ENCODE peak calls at places on chromosome 13, in seven cellular contexts. Z, X, V, N, M, K and E are unnamed samples.

GRCh38 chr13:62119739-62120700 is 704.4 kb upstream of the PCDH20 start:
- DNase-seq in Z (no peak), X (peak; percentile 17), V (peak; percentile 10), N (no peak), M (no peak), K (no peak), E (peak; percentile 1)

GRCh38 chr13:40247845-40248244 is 418.6 kb downstream of the FOXO1 start:
- DNase-seq in Z (no peak), X (no peak), V (no peak), N (no peak), M (no peak), K (no peak), E (no peak)

GRCh38 chr13:33761744-33762143 is 56.2 kb upstream of the RFC3 start:
- DNase-seq in Z (no peak), X (peak; percentile 15), V (peak; percentile 33), N (peak; percentile 12), M (no peak), K (peak; percentile 23), E (no peak)

GRCh38 chr13:22076658-22077057 is 405.8 kb downstream of the FGF9 start:
- DNase-seq in Z (no peak), X (no peak), V (no peak), N (no peak), M (no peak), K (no peak), E (no peak)

GRCh38 chr13:26551255-26551654 is 6.2 kb upstream of the WASF3 start:
- DNase-seq in Z (no peak), X (no peak), V (no peak), N (no peak), M (no peak), K (no peak), E (no peak)

GRCh38 chr13:20945952-20946383 is 43.4 kb upstream of the XPO4 start:
- DNase-seq in Z (no peak), X (peak; percentile 30), V (no peak), N (no peak), M (peak; percentile 56), K (no peak), E (no peak)

GRCh38 chr13:73657821-73658540 is 476.2 kb downstream of the KLF12 start:
- DNase-seq in Z (no peak), X (no peak), V (no peak), N (no peak), M (no peak), K (no peak), E (no peak)

GRCh38 chr13:90201198-90201597 is 1146.3 kb upstream of the MIR17HG start:
- DNase-seq in Z (no peak), X (no peak), V (no peak), N (no peak), M (no peak), K (no peak), E (no peak)

GRCh38 chr13:80256352-80256932 is 84.5 kb downstream of the SPRY2 start:
- DNase-seq in Z (no peak), X (no peak), V (no peak), N (no peak), M (no peak), K (no peak), E (no peak)

GRCh38 chr13:25872871-25873607 is 178.8 kb downstream of the SHISA2 start:
- DNase-seq in Z (no peak), X (no peak), V (no peak), N (peak; percentile 5), M (no peak), K (no peak), E (no peak)

GRCh38 chr13:46668302-46668720 is 115.3 kb downstream of the LRCH1 start:
- DNase-seq in Z (no peak), X (no peak), V (no peak), N (no peak), M (no peak), K (no peak), E (no peak)

GRCh38 chr13:92463134-92463533 is 763.5 kb upstream of the GPC6 start:
- DNase-seq in Z (no peak), X (no peak), V (no peak), N (no peak), M (no peak), K (no peak), E (no peak)

GRCh38 chr13:28423010-28423409 is 71.9 kb downstream of the FLT1 start:
- DNase-seq in Z (peak; percentile 74), X (no peak), V (no peak), N (no peak), M (no peak), K (no peak), E (no peak)

GRCh38 chr13:26300140-26300539 is 46.2 kb downstream of the CDK8 start:
- DNase-seq in Z (no peak), X (no peak), V (peak; percentile 19), N (peak; percentile 27), M (no peak), K (no peak), E (no peak)

GRCh38 chr13:76035711-76036110 is 399.6 kb downstream of the LMO7 start:
- DNase-seq in Z (no peak), X (no peak), V (no peak), N (no peak), M (no peak), K (no peak), E (no peak)

GRCh38 chr13:60167121-60167520 is 3.4 kb upstream of the DIAPH3 start:
- DNase-seq in Z (no peak), X (no peak), V (no peak), N (no peak), M (no peak), K (no peak), E (no peak)

GRCh38 chr13:109644069-109644750 is 142.2 kb downstream of the IRS2 start:
- DNase-seq in Z (no peak), X (no peak), V (no peak), N (no peak), M (no peak), K (no peak), E (peak; percentile 44)

GRCh38 chr13:23022667-23023066 is 158.1 kb upstream of the SGCG start:
- DNase-seq in Z (no peak), X (no peak), V (no peak), N (no peak), M (no peak), K (no peak), E (no peak)

GRCh38 chr13:25489238-25489637 is 117.5 kb downstream of the ATP8A2 start:
- DNase-seq in Z (no peak), X (no peak), V (no peak), N (peak; percentile 6), M (no peak), K (no peak), E (no peak)

GRCh38 chr13:46296920-46297319 is 85.2 kb downstream of the LRRC63 start:
- DNase-seq in Z (no peak), X (no peak), V (peak; percentile 19), N (no peak), M (no peak), K (no peak), E (no peak)

DNA sequence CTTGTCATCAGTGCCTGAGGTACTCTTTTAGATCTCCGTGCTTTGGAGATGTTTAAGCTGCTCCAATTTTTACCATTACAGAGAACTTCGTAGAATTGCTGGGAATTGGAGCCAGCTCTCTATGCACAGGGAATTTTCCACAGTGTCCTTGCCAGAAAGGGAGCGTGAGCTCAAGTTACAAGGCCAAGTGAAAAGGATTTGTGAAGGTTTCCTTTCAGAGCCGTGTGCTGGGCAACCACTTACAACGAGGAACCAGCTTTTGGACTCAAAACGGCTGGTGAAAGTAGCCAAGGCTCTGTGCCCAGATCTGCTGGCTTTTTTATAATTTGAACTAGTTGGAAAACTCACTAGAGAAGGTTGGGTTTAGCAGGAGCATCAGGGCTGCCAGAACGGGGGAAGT is 82.5 kb downstream of the NUFIP1 start:
- DNase-seq in Z (no peak), X (no peak), V (no peak), N (no peak), M (no peak), K (no peak), E (no peak)
- TF ChIP-seq JUND in Z (no peak), X (no peak), V (no peak), N (no peak), M (no peak), K (no peak), E (no peak)

DNA sequence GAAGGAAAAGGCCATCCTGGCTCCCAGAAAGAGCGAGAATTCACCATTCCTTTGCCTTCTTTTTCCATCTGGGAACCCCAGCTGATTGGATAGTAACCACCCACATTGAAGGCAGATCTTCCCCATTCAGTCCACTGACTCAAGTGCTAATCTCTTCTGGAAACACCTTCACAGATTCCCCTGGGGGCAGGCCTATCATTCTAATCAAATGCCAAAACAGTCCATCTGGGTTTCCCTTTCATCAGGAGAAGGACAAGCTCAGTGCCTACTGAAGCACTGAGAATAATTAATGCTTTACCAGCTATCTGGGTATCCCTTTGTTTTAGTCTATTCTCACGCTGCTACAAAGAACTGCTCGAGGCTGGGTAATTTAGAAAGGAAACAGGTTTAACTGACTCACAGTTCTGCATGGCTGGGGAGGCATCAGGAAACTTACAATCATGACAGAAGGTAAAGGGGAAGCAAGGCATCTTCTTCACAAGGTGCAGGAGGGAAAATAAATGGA is 293.2 kb downstream of the ENOX1 start:
- DNase-seq in Z (no peak), X (no peak), V (no peak), N (no peak), M (no peak), K (no peak), E (no peak)
- TF ChIP-seq JUND in Z (no peak), X (no peak), V (no peak), N (no peak), M (no peak), K (no peak), E (no peak)

DNA sequence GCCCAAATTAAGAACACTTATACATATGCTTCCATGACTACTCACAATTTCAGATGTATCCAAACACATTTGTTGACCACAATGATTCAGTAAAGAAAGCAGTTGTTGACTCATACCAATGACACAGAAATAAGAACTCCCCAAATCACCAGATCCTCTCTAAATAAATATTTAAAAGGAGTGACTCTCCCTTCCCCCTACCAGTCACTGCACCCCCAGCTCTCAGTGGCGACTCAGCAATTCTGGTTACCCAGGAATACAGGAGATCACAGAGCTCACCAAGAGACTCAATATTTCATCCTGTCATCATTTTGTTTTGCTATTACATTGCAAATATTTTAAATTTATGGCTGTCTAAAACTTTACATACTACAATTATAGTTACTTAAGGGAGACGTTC is 131.5 kb downstream of the RGCC start:
- DNase-seq in Z (no peak), X (no peak), V (peak; percentile 8), N (peak; percentile 65), M (no peak), K (peak; percentile 50), E (no peak)
- TF ChIP-seq JUND in Z (no peak), X (peak; percentile 61), V (no peak), N (peak; percentile 29), M (no peak), K (no peak), E (no peak)

GRCh38 chr13:113902956-113903355 is 39.1 kb upstream of the GAS6 start:
- DNase-seq in Z (no peak), X (no peak), V (no peak), N (no peak), M (peak; percentile 37), K (no peak), E (no peak)

GRCh38 chr13:113900646-113901045 is 36.8 kb upstream of the GAS6 start:
- DNase-seq in Z (no peak), X (no peak), V (no peak), N (no peak), M (no peak), K (no peak), E (no peak)

GRCh38 chr13:113902536-113902935 is 38.7 kb upstream of the GAS6 start:
- DNase-seq in Z (no peak), X (no peak), V (no peak), N (no peak), M (no peak), K (no peak), E (no peak)

GRCh38 chr13:113901231-113901630 is 37.4 kb upstream of the GAS6 start:
- DNase-seq in Z (no peak), X (no peak), V (no peak), N (no peak), M (peak; percentile 34), K (no peak), E (no peak)

GRCh38 chr13:113901642-113902041 is 37.8 kb upstream of the GAS6 start:
- DNase-seq in Z (no peak), X (no peak), V (no peak), N (no peak), M (no peak), K (no peak), E (no peak)
- TF ChIP-seq JUND in Z (no peak), X (no peak), V (no peak), N (no peak), M (no peak), K (no peak), E (no peak)